ENCODE peak calls at places on chromosomes 16 and 17, in seven cellular contexts. U is uterus, A is heart left ventricle, Z is HCT116, F is transverse colon, Y is esophagus squamous epithelium, I is Peyer's patch. M is an unnamed sample.

GRCh38 chr16:67481561-67482259 is 753 bp upstream of the ATP6V0D1 start:
- DNase-seq in U (peak), A (peak), Z (no peak), F (peak), Y (no peak), I (peak), M (peak)

GRCh38 chr16:70772493-70772892 is 28.5 kb downstream of the VAC14 start:
- DNase-seq in U (no peak), A (no peak), Z (no peak), F (no peak), Y (no peak), I (no peak), M (no peak)

GRCh38 chr16:12339686-12340085 is 363.2 kb downstream of the SNX29 start:
- DNase-seq in U (no peak), A (no peak), Z (no peak), F (no peak), Y (no peak), I (no peak), M (no peak)

GRCh38 chr16:85524365-85524629 is 88.8 kb upstream of the GSE1 start:
- DNase-seq in U (no peak), A (no peak), Z (no peak), F (no peak), Y (no peak), I (no peak), M (no peak)

GRCh38 chr17:48610282-48611211 is at the start of gene HOXB7:
- DNase-seq in U (peak), A (peak), Z (no peak), F (peak), Y (no peak), I (peak), M (no peak)

GRCh38 chr17:298791-299450 is 53.7 kb downstream of the RPH3AL start:
- DNase-seq in U (peak), A (peak), Z (no peak), F (peak), Y (no peak), I (no peak), M (no peak)

GRCh38 chr17:14815079-14815478 is 450.0 kb downstream of the PMP22 start:
- DNase-seq in U (no peak), A (no peak), Z (no peak), F (no peak), Y (no peak), I (no peak), M (no peak)

GRCh38 chr17:43881176-43881575 is 26.2 kb downstream of the MPP2 start:
- DNase-seq in U (no peak), A (no peak), Z (no peak), F (no peak), Y (no peak), I (no peak), M (no peak)

GRCh38 chr17:18981642-18982424 is 22.7 kb downstream of the FAM83G start:
- DNase-seq in U (no peak), A (no peak), Z (peak), F (peak), Y (no peak), I (no peak), M (no peak)

GRCh38 chr17:40298726-40299125 is 10.3 kb upstream of the RARA start:
- DNase-seq in U (no peak), A (no peak), Z (no peak), F (no peak), Y (no peak), I (no peak), M (no peak)

GRCh38 chr17:76014100-76014924 is 12.8 kb downstream of the EVPL start:
- DNase-seq in U (peak), A (peak), Z (peak), F (peak), Y (no peak), I (peak), M (peak)

GRCh38 chr17:14768923-14769322 is 468.0 kb downstream of the HS3ST3B1 start:
- DNase-seq in U (no peak), A (no peak), Z (no peak), F (no peak), Y (no peak), I (no peak), M (no peak)

GRCh38 chr17:63441654-63442053 is 4.5 kb downstream of the CYB561 start:
- DNase-seq in U (no peak), A (no peak), Z (no peak), F (no peak), Y (no peak), I (no peak), M (no peak)
- H3K4me3 ChIP-seq in U (no peak), A (no peak), Z (no peak), F (no peak), Y (no peak), I (no peak), M (no peak)

GRCh38 chr17:28385037-28385797 is 13.7 kb downstream of the SARM1 start:
- DNase-seq in U (no peak), A (no peak), Z (no peak), F (peak), Y (no peak), I (peak), M (peak)

GRCh38 chr17:28388106-28388505 is 16.6 kb downstream of the SARM1 start:
- DNase-seq in U (no peak), A (no peak), Z (no peak), F (no peak), Y (no peak), I (no peak), M (no peak)

GRCh38 chr17:28380572-28380907 is 9.0 kb downstream of the SARM1 start:
- DNase-seq in U (no peak), A (no peak), Z (no peak), F (no peak), Y (no peak), I (no peak), M (no peak)

GRCh38 chr17:28381141-28381825 is 9.8 kb downstream of the SARM1 start:
- DNase-seq in U (no peak), A (no peak), Z (no peak), F (peak), Y (no peak), I (no peak), M (peak)

GRCh38 chr17:28384281-28385036 is 13.0 kb downstream of the SARM1 start:
- DNase-seq in U (no peak), A (peak), Z (no peak), F (peak), Y (no peak), I (peak), M (peak)
- TF ChIP-seq POLR2A in U (peak), A (peak), Z (no peak), F (peak), Y (no peak), I (peak), M (no peak)

DNA sequence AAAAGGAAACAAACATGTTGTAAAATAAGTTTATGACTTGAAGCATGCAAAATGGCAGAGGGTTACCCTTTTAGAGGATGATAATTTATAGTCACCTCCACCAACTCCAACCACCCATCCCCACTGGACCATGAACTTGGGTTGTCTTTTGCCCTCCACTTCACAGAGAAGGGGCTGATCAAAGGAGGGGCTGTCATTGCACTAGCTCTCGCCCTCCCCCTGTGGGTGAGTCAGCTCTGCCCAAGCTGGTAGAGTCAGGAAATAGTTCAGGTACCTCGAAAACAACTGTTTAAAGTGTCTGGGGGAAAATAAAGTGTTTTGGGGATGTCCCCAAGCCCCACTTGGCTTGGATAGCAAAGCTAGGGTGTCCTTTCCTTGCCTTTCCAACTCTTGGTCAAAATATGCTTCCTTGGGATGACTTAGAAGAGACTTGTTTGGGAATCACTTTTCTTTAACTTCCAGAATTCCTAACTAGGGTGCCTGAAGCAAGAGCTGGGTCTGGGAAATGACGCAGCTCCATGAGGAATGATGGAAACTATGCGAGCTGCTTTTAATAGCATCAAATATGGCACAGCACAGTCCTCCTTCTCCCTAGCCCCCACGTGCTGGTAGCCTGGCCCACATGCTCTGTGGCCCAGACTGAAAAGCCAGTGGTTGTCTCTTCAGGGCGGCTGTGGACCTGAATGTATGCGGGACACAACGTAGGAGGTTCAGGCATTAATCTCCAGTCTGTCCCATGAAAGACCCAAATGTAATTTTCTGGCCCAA is 40.7 kb downstream of the TBX4 start:
- DNase-seq in U (no peak), A (no peak), Z (no peak), F (no peak), Y (no peak), I (no peak), M (no peak)
- H3K27ac ChIP-seq in U (no peak), A (no peak), Z (peak), F (no peak), Y (no peak), I (no peak), M (no peak)

GRCh38 chr16:30743690-30744089 is 4.5 kb upstream of the PHKG2 start:
- DNase-seq in U (peak), A (peak), Z (no peak), F (no peak), Y (no peak), I (no peak), M (no peak)
- H3K4me3 ChIP-seq in U (no peak), A (no peak), Z (no peak), F (no peak), Y (no peak), I (no peak), M (no peak)

GRCh38 chr16:69553332-69553731 is 12.4 kb upstream of the NFAT5 start:
- DNase-seq in U (no peak), A (no peak), Z (no peak), F (no peak), Y (no peak), I (no peak), M (no peak)

GRCh38 chr16:69555437-69555836 is 10.3 kb upstream of the NFAT5 start:
- DNase-seq in U (no peak), A (no peak), Z (no peak), F (no peak), Y (no peak), I (no peak), M (no peak)

GRCh38 chr16:69555867-69556266 is 9.9 kb upstream of the NFAT5 start:
- DNase-seq in U (no peak), A (no peak), Z (no peak), F (no peak), Y (no peak), I (no peak), M (no peak)

GRCh38 chr16:69559164-69559563 is 6.6 kb upstream of the NFAT5 start:
- DNase-seq in U (no peak), A (no peak), Z (no peak), F (no peak), Y (no peak), I (no peak), M (no peak)

DNA sequence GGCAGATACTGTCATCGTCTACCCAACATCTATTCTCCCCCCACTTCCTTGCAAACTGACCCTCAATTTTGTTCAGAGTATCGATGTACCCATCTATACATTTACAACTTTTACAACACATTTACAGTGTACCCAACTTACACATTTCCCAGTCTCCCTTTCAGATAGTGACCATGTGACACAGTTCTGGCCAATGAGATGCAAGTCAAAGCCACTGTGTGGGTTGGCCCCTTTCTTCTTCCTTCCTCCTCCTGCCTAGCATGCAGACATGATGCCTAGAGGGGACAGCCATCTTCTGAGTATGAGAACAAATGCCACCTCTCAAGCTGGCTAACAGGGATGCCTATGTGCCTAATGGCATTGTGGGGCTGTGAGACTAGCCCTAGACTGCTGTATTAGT is 11.3 kb upstream of the NFAT5 start:
- DNase-seq in U (no peak), A (no peak), Z (no peak), F (no peak), Y (no peak), I (no peak), M (no peak)
- TF ChIP-seq POLR2A in U (no peak), A (no peak), Z (no peak), F (no peak), Y (no peak), I (no peak), M (no peak)

GRCh38 chr16:80931985-80932720 is 74.5 kb downstream of the CMC2 start:
- DNase-seq in U (peak), A (peak), Z (no peak), F (peak), Y (no peak), I (no peak), M (peak)
- H3K27ac ChIP-seq in U (peak), A (peak), Z (no peak), F (peak), Y (peak), I (peak), M (peak)

GRCh38 chr17:36919407-36919968 is 17.8 kb upstream of the LHX1 start:
- DNase-seq in U (no peak), A (no peak), Z (no peak), F (no peak), Y (no peak), I (no peak), M (no peak)

GRCh38 chr17:36923814-36924221 is 13.5 kb upstream of the LHX1 start:
- DNase-seq in U (no peak), A (no peak), Z (no peak), F (no peak), Y (no peak), I (no peak), M (no peak)

GRCh38 chr17:36922175-36922574 is 15.1 kb upstream of the LHX1 start:
- DNase-seq in U (no peak), A (no peak), Z (no peak), F (no peak), Y (no peak), I (no peak), M (no peak)

GRCh38 chr17:36920032-36921000 is 17.0 kb upstream of the LHX1 start:
- DNase-seq in U (no peak), A (no peak), Z (peak), F (no peak), Y (no peak), I (no peak), M (no peak)

DNA sequence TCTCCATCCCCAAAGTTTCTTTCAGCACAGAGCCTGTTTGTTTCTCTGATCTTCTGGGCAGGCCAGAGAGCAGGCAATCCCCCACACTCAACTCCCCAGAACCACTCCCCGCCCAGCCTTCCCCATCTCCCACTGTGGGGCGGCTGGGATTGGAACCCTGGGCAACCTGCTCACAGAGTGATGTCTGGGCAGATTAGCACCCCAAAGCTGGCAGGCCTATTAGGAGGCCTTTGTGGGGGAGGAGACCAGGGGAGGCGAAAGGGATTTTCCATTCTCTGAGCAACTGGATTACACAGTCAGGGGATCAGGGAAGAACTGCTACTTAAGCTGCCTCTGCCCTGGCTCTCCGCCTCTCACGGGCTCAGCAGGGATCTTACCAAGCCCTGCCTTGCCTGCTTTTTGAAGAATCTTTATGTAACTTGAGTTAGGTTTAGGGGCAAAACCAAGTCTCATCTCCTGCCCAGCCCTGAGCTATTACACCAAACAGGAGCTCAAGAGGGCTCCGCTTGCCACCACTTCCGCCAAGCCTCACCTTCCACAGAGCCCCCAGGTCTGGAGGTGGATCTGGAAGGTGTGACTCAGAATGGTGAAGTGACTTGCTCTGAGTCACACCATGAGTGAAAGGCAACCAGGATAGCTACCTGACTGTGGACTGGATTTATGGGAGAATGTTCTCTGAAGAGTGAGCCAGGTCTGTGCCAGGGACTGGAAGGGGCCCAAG is 16.0 kb upstream of the LHX1 start:
- DNase-seq in U (no peak), A (no peak), Z (peak), F (no peak), Y (no peak), I (no peak), M (no peak)
- H3K4me3 ChIP-seq in U (no peak), A (no peak), Z (peak), F (no peak), Y (no peak), I (no peak), M (no peak)

DNA sequence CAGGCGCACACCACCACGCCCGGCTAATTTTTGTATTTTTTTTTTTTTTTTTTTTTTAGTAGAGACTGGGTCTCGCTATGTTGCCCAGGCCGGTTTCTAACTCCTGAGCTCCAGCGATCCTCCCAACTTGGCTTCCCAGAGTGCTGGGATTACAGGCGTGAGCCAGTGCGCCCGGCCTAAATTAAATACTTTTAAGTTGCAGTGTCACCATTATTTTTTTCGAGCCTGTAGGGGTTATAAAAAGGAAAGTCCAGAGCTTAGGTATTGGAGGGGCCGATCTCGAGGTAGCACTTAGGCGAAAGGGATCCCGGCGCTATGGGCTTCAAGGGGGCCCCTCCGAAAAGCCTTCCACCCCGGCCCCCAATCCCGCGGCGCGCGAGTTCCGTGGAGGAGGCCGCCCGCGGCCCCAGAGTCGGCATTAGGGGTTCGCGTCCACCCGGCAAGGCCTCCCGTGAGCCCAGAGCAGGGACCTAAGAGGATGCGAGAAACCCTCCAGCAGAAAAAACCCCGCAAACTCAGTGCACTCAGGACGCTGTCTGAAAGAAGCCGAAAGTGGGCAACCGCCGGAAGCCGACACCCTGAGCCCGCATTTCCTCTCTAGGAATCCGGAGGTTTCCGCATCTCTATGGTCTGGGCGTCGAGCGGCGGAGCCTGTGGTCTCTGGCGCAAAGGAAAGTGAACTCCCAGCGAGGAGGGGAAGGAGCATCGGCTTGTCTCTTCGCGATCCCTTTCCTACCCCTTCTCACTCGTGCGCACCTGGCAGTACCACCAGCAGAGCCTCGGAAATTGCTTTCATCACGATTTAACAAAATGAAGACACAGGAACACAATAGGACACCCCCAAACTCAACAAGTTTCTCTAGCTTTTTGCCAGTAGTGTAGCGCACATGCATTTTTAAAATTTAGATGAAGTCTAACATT is 14.1 kb upstream of the RGS9 start:
- DNase-seq in U (peak), A (peak), Z (peak), F (peak), Y (no peak), I (peak), M (peak)
- TF ChIP-seq POLR2A in U (peak), A (peak), Z (peak), F (peak), Y (peak), I (peak), M (no peak)

DNA sequence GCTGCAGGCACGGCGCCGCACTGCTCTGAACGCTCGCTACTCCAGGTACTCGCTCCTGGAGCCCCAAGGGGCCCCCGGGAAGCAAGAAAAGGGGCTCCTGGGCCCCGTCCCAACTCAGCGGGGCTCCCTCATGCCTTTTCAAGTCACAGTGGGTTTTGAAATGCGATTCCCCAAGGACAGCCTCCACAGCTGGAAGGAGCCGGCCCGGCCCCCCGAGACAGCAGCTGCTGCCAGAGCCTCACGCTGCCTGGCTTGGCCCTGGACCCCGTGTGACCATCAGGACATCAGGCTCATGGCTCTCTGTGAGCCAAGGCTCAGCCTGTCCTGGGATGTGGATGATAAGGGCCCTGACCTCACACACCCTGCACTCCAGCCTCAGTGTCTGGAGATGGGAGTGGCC is 80.6 kb downstream of the LMF1 start:
- DNase-seq in U (no peak), A (peak), Z (no peak), F (no peak), Y (no peak), I (no peak), M (no peak)
- H3K27ac ChIP-seq in U (no peak), A (no peak), Z (no peak), F (no peak), Y (no peak), I (no peak), M (no peak)

DNA sequence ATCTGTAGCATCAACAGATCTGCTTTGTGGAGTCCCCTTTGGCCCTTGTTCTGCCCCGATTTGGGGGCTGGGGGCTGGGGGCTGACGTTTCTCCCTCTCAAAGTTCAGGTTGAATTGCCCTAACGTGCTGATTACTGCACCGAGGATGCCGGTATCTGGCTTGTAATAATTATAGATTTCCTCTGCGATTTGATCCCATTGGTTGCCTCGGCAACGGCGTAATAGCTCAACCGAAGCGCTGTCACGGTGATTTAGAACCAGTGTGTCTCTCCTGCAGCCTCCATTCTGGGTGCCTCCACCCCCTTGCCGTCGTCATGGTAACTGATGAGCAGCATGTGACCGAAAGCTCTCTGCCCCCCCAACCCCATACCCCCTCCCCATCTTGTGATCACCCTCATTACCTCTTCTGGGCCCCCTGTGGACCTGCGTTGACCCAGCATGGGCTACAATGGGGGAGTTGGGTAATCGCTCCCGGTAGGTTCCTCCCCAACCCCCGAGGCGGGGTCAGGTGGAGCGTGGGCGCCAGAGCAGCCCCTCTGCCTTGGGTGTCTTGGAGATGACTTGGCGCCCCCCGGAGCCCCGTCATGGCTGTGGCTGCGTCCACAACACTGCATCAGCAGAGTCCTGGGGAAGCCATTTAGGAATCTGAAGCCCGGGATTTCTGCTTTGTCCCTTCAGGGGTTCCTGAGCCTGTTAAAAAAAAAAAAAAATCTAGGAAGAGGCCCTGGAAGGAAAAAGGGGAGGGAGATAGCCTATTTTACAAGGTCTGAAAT is 38.4 kb downstream of the ABAT start:
- DNase-seq in U (no peak), A (no peak), Z (no peak), F (no peak), Y (no peak), I (no peak), M (no peak)
- H3K4me3 ChIP-seq in U (no peak), A (no peak), Z (no peak), F (no peak), Y (no peak), I (no peak), M (no peak)